ENCODE peak calls at places on chromosomes 3 and 15, in nine cellular contexts. K is hepatocyte, L is mucosa of descending colon, H is cardiac muscle cell, P is thoracic aorta, T is right lobe of liver, S is upper lobe of left lung, V is brain microvascular endothelial cell, X is cardiac fibroblast. Z is an unnamed sample.

GRCh38 chr15:59691194-59691805 is 2.2 kb upstream of the BNIP2 start:
- DNase-seq in K (peak; percentile 63), L (no peak), H (peak; percentile 35), P (no peak), T (no peak), S (peak; percentile 27), V (peak; percentile 59), X (peak; percentile 74), Z (peak; percentile 23)

GRCh38 chr15:61028427-61028826 is 200.7 kb downstream of the RORA start:
- DNase-seq in K (no peak), L (no peak), H (no peak), P (no peak), T (no peak), S (no peak), V (no peak), X (no peak), Z (no peak)

GRCh38 chr3:44104668-44105321 is 136.9 kb upstream of the TOPAZ1 start:
- DNase-seq in K (peak; percentile 84), L (no peak), H (no peak), P (no peak), T (no peak), S (peak; percentile 60), V (peak; percentile 63), X (no peak), Z (peak; percentile 38)

GRCh38 chr3:67357610-67358458 is 296.6 kb downstream of the SUCLG2 start:
- DNase-seq in K (peak; percentile 73), L (no peak), H (peak; percentile 71), P (no peak), T (no peak), S (peak; percentile 27), V (peak; percentile 21), X (peak; percentile 32), Z (no peak)

GRCh38 chr15:99632521-99632920 is 66.7 kb downstream of the MEF2A start:
- DNase-seq in K (no peak), L (no peak), H (no peak), P (no peak), T (no peak), S (no peak), V (no peak), X (no peak), Z (no peak)

GRCh38 chr15:78162038-78162437 is 12.9 kb downstream of the IDH3A start:
- DNase-seq in K (no peak), L (no peak), H (no peak), P (no peak), T (no peak), S (no peak), V (no peak), X (no peak), Z (no peak)

GRCh38 chr15:66803182-66803729 is 101.2 kb downstream of the SMAD6 start:
- DNase-seq in K (peak; percentile 97), L (peak; percentile 89), H (peak; percentile 85), P (peak; percentile 70), T (peak; percentile 76), S (peak; percentile 97), V (peak; percentile 95), X (peak; percentile 99), Z (peak; percentile 96)

GRCh38 chr3:66598168-66598567 is 97.3 kb upstream of the LRIG1 start:
- DNase-seq in K (no peak), L (no peak), H (no peak), P (peak; percentile 6), T (no peak), S (no peak), V (no peak), X (no peak), Z (peak; percentile 83)

GRCh38 chr3:15708882-15709677 is 88.7 kb downstream of the ANKRD28 start:
- DNase-seq in K (no peak), L (no peak), H (no peak), P (no peak), T (no peak), S (no peak), V (peak; percentile 48), X (peak; percentile 64), Z (no peak)

GRCh38 chr3:173902866-173903265 is 505.3 kb downstream of the NLGN1 start:
- DNase-seq in K (no peak), L (no peak), H (no peak), P (no peak), T (no peak), S (no peak), V (no peak), X (no peak), Z (no peak)

GRCh38 chr15:32113224-32113623 is 82.9 kb downstream of the CHRNA7 start:
- DNase-seq in K (no peak), L (no peak), H (no peak), P (no peak), T (no peak), S (no peak), V (no peak), X (no peak), Z (no peak)

GRCh38 chr15:39618063-39618823 is 37.4 kb downstream of the THBS1 start:
- DNase-seq in K (no peak), L (no peak), H (no peak), P (no peak), T (no peak), S (no peak), V (no peak), X (no peak), Z (no peak)

GRCh38 chr3:103047640-103048370 is 613.0 kb downstream of the ZPLD1 start:
- DNase-seq in K (no peak), L (no peak), H (no peak), P (no peak), T (no peak), S (no peak), V (no peak), X (no peak), Z (peak; percentile 18)

GRCh38 chr15:92884459-92884812 is 15.7 kb upstream of the CHD2 start:
- DNase-seq in K (no peak), L (no peak), H (no peak), P (no peak), T (no peak), S (no peak), V (no peak), X (no peak), Z (no peak)

GRCh38 chr15:92887869-92888268 is 12.3 kb upstream of the CHD2 start:
- DNase-seq in K (no peak), L (no peak), H (no peak), P (no peak), T (no peak), S (no peak), V (no peak), X (no peak), Z (no peak)

GRCh38 chr15:92886229-92886628 is 13.9 kb upstream of the CHD2 start:
- DNase-seq in K (no peak), L (no peak), H (no peak), P (no peak), T (no peak), S (no peak), V (no peak), X (no peak), Z (no peak)

GRCh38 chr15:92884813-92885461 is 15.2 kb upstream of the CHD2 start:
- DNase-seq in K (no peak), L (no peak), H (no peak), P (no peak), T (no peak), S (no peak), V (no peak), X (no peak), Z (no peak)

GRCh38 chr15:92886815-92887214 is 13.3 kb upstream of the CHD2 start:
- DNase-seq in K (no peak), L (no peak), H (no peak), P (no peak), T (no peak), S (no peak), V (no peak), X (no peak), Z (no peak)
- H3K4me3 ChIP-seq in K (peak overlapping the region; percentile 57), L (no peak overlapping the region), H (peak overlapping the region; percentile 85), P (peak overlapping the region; percentile 96), T (no peak overlapping the region), S (no peak overlapping the region), V (no peak overlapping the region), X (no peak overlapping the region), Z (peak overlapping the region; percentile 6)

GRCh38 chr15:69161878-69162213 is 1.4 kb downstream of the GLCE start:
- DNase-seq in K (no peak), L (no peak), H (no peak), P (no peak), T (no peak), S (no peak), V (no peak), X (no peak), Z (no peak)
- TF ChIP-seq CTCF in K (no peak), L (no peak), H (no peak), P (no peak), T (no peak), S (no peak), V (no peak), X (no peak), Z (no peak)

DNA sequence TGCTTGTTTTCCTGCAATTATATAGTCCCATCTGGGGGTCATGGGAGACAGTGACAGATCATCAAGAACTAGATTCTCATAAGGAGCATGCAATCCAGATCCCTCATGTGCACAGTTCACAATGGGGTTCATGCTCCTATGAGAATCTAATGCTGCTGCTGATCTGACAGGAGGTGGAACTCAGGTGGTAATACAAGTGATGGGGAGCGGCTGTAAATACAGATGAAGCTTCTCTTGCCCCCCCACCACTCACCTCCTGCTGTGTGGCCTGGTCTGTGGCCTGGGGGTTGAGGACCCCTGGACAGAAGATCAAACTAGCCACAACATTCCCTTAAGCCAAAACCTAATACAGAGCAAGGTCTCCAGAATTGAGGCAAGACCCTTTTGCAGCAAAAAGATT is 161.1 kb downstream of the WDR76 start:
- DNase-seq in K (no peak), L (no peak), H (no peak), P (no peak), T (no peak), S (no peak), V (no peak), X (no peak), Z (no peak)
- H3K4me3 ChIP-seq in K (no peak overlapping the region), L (no peak overlapping the region), H (no peak overlapping the region), P (no peak overlapping the region), T (no peak overlapping the region), S (no peak overlapping the region), V (no peak overlapping the region), X (no peak overlapping the region), Z (no peak overlapping the region)

DNA sequence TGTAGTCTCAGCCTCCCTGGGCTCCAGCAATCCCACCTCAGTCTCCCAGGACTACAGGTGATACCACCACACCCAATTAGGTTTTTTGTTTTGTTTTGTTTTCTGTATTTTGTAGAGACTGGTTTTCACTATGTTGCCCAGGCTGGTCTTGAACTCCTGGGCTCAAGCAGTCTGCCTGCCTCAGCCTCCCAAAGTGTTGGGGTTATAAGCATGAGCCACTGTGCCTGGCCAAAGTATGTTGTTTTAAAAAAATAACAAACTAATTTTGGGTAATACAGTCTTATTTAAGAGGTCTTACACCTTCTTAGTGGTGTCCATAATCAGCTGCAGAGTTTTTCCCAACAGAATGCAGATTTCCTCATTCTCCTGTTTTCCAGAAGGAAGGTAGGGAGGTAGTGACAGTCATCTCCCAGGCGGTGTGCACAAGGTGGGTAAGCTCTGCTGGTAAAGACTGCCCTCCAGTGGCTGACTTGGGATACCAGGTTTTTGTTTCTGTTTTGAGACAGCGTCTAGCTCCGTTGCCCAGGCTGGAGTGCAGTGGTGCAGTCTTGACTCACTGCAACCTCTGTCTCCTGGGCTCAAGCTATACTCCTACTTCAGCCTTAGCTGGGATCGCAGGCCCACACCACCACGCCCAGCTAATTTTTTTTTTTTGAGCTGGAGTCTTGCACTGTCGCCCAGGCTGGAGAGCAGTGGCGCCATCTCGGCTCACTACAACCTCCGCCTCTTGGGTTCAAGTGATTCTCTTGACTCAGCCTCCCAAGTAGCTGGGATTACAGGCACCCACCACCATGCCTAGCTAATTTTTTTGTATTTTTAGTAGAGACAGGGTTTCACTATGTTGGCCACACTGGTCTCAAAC is 58.4 kb downstream of the MAP6D1 start:
- DNase-seq in K (peak; percentile 86), L (peak; percentile 65), H (peak; percentile 77), P (no peak), T (peak; percentile 69), S (peak; percentile 88), V (peak; percentile 78), X (peak; percentile 81), Z (peak; percentile 67)
- TF ChIP-seq CTCF in K (peak; percentile 79), L (peak; percentile 59), H (peak; percentile 84), P (peak; percentile 75), T (peak; percentile 87), S (peak; percentile 77), V (peak; percentile 88), X (peak; percentile 84), Z (peak; percentile 85)